ENCODE peak calls at places on chromosomes 16 and 17, in four cellular contexts. U is left lung, S is foreskin keratinocyte, H is heart left ventricle. P is an unnamed sample.

GRCh38 chr17:28777178-28777577 is 33.4 kb downstream of the TRAF4 start:
- DNase-seq in U (no peak), S (peak), H (no peak), P (no peak)

GRCh38 chr16:11370084-11370931 is 25.0 kb downstream of the RMI2 start:
- DNase-seq in U (peak), S (no peak), H (no peak), P (no peak)

GRCh38 chr16:12439443-12440232 is 364.0 kb downstream of the CPPED1 start:
- DNase-seq in U (no peak), S (no peak), H (no peak), P (no peak)

GRCh38 chr17:63431939-63432804 is 13.9 kb downstream of the CYB561 start:
- DNase-seq in U (peak), S (no peak), H (no peak), P (peak)

GRCh38 chr17:47262586-47262985 is 9.0 kb downstream of the ITGB3 start:
- DNase-seq in U (no peak), S (no peak), H (no peak), P (no peak)

GRCh38 chr16:30567160-30567990 is 4.1 kb downstream of the ZNF688 start:
- DNase-seq in U (no peak), S (peak), H (no peak), P (no peak)

GRCh38 chr17:68599091-68599872 is 1.9 kb downstream of the FAM20A start:
- DNase-seq in U (no peak), S (no peak), H (no peak), P (no peak)

GRCh38 chr17:77944390-77945222 is 13.9 kb upstream of the TNRC6C start:
- DNase-seq in U (no peak), S (no peak), H (no peak), P (no peak)

GRCh38 chr17:61786088-61786487 is 77.2 kb downstream of the BRIP1 start:
- DNase-seq in U (no peak), S (no peak), H (no peak), P (no peak)

GRCh38 chr17:50027639-50028206 is 28.2 kb upstream of the ITGA3 start:
- DNase-seq in U (peak), S (peak), H (peak), P (peak)

GRCh38 chr17:75459246-75459589 is 2.8 kb downstream of the TMEM94 start:
- DNase-seq in U (no peak), S (no peak), H (no peak), P (no peak)

GRCh38 chr17:8237175-8237574 is 10.7 kb downstream of the CTC1 start:
- DNase-seq in U (no peak), S (no peak), H (no peak), P (no peak)

DNA sequence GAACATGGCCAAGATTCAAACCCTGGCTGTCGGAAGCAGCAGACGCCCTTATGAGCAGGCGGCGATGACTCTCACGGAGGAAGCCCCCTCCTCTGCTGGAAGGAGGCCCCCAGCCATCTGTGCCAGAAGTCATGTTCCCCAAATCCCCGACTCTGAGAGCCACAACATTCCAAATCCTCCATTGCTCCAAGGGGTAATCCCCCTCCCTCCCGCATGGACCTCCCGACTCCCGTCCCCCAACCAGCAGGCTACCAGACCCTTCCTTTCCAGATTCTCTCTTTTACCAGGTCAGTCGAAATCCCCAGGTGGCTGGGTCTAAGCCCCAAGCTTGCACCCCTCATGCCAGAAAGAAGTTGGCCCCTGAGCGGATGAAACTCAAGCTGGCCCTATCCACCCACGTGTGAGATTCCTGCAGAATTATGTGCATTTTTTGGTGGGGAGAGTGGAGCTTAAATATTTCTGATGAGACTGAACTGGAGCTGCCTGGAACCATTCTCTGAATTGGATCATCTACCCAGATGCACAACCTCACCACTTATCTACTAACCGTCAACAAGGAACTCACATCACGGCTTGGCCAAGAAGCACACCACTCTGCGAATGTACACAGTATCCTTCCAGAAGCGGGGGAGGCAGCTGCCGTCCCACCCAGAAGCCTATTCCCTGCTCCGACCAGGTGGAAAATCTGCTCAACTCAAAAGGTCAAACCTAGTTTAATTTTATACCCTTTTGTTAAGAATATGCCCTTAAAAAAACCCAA is 283.5 kb downstream of the C16orf95 start:
- DNase-seq in U (no peak), S (no peak), H (peak), P (no peak)
- TF ChIP-seq CTCF in U (no peak), S (no peak), H (no peak), P (no peak)

DNA sequence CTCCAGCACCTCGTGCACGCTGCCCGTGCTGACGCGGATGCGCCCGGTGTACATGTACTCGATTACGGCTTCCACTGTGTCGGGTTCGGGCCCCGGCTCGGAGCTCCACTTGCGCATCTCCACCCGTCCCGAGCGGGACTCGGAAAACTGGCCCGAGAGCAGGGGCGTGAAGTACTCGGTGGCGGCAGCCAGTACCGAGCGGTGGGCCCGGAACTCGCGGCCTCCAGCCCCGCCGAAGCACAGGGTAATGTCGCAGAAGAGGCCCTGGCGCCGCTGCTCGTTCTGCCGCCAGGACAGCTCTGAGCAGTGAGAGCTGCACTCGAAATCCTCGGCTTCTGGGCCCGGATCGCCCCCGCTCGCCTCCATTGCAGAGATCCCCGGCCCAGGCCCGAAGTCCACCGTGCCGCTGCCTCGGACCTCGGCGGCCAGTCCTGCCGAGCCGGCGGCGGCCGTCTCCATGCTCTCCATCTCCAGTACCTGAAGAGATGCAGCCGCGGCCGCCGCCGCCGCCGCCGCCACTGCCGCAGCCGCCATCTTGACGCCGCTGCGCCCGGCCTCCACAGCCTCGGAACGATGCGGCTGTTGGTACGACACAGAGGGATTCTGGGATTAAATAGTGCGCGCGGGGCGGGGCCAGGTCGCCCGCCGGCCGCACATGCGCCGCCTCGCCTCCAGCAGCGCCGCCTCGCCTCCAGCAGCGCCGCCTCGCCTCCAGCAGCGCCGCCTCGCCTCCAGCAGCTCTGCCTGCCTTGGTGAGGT is at the start of gene KLHL11:
- DNase-seq in U (peak), S (peak), H (peak), P (peak)
- TF ChIP-seq CTCF in U (no peak), S (peak), H (no peak), P (peak)

DNA sequence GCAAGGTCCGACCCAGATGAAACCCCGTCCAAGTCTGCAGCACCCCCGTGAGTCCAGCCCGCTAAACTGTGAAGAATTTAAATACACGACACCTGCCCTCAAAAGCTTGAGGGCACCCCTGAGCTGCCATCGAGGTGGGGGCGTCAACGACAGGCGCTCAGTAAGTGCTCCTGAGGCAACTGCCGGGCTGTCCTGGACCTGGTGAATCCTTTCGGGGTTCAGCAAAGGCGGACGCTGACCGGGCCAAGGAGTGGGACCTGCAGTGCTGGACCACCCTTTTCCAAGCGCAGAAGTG is 512 bp upstream of the ENDOV start:
- DNase-seq in U (no peak), S (no peak), H (no peak), P (no peak)
- TF ChIP-seq CTCF in U (no peak), S (peak), H (no peak), P (peak)

GRCh38 chr17:80781188-80781577 is 210.5 kb upstream of the CHMP6 start:
- DNase-seq in U (peak), S (no peak), H (no peak), P (no peak)
- TF ChIP-seq CTCF in U (no peak), S (no peak), H (no peak), P (no peak)

DNA sequence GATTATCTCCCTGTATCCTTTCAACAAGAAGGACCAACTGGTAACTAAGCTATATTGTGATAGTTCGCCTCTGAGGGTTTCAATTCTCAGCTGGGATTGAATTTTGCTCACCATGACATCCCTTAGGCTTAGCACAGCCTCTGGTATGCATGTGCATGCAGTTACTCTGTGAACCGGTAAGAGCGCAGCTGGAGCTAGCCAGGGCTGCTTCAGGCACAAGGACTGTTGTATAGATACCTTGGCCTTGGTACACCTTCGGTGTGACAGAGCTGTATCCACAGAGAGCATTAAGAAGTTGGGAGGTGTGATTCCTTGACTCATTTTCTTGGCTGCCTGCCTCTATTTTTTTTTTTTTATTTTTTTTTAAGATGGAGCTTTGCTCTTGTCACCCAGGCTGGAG is 2.3 kb upstream of the NUTF2 start:
- DNase-seq in U (no peak), S (no peak), H (no peak), P (no peak)
- TF ChIP-seq CTCF in U (no peak), S (peak), H (no peak), P (no peak)

GRCh38 chr16:85546585-85547447 is 66.3 kb upstream of the GSE1 start:
- DNase-seq in U (no peak), S (no peak), H (no peak), P (no peak)
- TF ChIP-seq CTCF in U (no peak), S (peak), H (no peak), P (peak)

DNA sequence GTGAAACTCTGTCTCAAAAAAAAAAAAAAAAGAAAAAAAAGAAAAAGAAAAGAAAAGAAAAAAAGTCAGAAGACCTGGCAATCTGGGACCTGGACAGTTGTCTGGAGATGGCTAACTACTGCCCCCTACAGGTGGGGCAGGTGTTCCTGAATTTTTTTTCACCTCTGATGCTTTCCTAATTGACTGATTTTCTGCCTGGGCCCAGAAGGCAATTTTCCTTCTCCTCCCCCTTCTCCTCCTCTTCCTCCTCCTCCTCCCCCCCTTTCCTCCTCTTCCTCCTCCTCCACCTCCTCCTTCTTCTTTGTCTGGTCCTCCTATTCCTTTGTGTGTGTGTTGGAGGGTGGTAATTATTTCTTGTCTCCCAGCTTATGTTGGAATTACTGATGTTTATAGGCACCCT is 26.7 kb downstream of the IRX5 start:
- DNase-seq in U (no peak), S (no peak), H (no peak), P (no peak)
- TF ChIP-seq CTCF in U (no peak), S (peak), H (peak), P (peak)

DNA sequence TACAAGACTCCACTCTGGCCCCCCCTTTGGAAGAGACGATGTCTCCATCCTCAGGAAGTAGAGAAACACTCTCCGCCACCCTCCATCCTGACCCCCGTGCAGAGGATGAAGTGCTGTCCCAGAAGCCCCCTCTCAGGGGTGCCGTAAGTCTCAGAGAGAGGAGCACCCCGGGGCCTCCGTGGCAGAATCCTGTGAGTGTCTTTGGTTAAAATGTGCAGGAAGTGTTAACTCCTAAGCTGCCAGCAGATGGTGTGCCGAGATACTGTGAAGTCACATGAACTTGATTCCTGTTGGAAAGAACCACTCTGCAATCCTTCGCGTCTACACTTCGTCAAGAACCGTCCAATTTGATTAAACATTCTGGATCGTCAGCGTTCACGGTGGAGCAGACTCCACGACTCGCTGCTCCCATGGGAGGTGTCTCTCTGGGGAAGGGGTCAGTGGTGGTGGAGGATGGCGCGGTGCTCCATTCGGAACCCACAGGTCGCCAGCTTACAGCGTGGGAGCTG is 5.6 kb downstream of the BANP start:
- DNase-seq in U (no peak), S (no peak), H (no peak), P (no peak)
- TF ChIP-seq CTCF in U (no peak), S (peak), H (no peak), P (peak)

GRCh38 chr17:1134634-1135324 is 45.0 kb downstream of the ABR start:
- DNase-seq in U (no peak), S (no peak), H (peak), P (no peak)
- TF ChIP-seq CTCF in U (no peak), S (no peak), H (no peak), P (no peak)

DNA sequence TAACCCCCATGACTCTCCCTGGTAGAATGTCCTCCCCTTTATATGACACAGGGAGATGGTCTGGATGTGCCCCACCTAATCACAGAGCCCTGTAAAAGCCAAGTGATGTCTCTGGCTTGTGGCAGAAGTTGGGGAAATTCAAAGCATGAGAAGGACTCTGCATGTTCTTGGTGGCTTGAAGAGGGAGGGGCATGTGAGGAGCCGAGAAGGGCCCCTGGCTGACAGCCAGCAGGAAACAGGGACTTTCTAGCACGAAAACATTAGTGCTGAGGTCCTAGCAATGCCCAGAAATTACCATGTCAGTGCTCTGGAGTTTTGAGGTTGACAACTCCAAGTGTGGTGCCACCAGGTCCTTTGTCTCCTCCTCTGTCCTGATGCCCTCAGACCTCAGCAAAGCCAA is 75.9 kb downstream of the USP22 start:
- DNase-seq in U (peak), S (no peak), H (no peak), P (no peak)
- TF ChIP-seq CTCF in U (no peak), S (no peak), H (no peak), P (no peak)

P was measured in chondrocyte.